ENCODE peak calls at places on chromosomes 16 and 17, in six cellular contexts. I, T, W, M, K and G are unnamed samples.

GRCh38 chr17:69947027-69947759 is 127.8 kb upstream of the KCNJ16 start:
- DNase-seq in I (peak; percentile 69), T (no peak), W (no peak), M (no peak), K (no peak), G (no peak)

GRCh38 chr16:71781741-71782140 is 26.9 kb downstream of the AP1G1 start:
- DNase-seq in I (peak; percentile 72), T (no peak), W (no peak), M (no peak), K (no peak), G (no peak)

GRCh38 chr17:39069114-39069756 is 82.2 kb downstream of the PLXDC1 start:
- DNase-seq in I (peak; percentile 46), T (no peak), W (no peak), M (no peak), K (no peak), G (no peak)

GRCh38 chr16:15452456-15452855 is 18.1 kb downstream of the BMERB1 start:
- DNase-seq in I (no peak), T (no peak), W (no peak), M (no peak), K (no peak), G (no peak)

GRCh38 chr16:4506450-4506849 is 30.3 kb downstream of the HMOX2 start:
- DNase-seq in I (peak; percentile 70), T (peak; percentile 64), W (no peak), M (no peak), K (peak; percentile 26), G (no peak)

GRCh38 chr16:86975445-86975844 is 341.7 kb downstream of the C16orf95 start:
- DNase-seq in I (peak; percentile 98), T (no peak), W (peak; percentile 82), M (no peak), K (no peak), G (no peak)

GRCh38 chr17:38444151-38444550 is 15.9 kb downstream of the ARHGAP23 start:
- DNase-seq in I (peak; percentile 51), T (peak; percentile 64), W (peak; percentile 88), M (peak; percentile 88), K (peak; percentile 31), G (peak; percentile 68)

GRCh38 chr16:5633845-5634440 is 536.3 kb upstream of the EEF2KMT start:
- DNase-seq in I (peak; percentile 8), T (no peak), W (no peak), M (no peak), K (no peak), G (no peak)

GRCh38 chr16:73036074-73036826 is 11.7 kb downstream of the ZFHX3 start:
- DNase-seq in I (no peak), T (no peak), W (no peak), M (no peak), K (no peak), G (no peak)

GRCh38 chr17:44689492-44690217 is at the start of gene CCDC43:
- DNase-seq in I (peak; percentile 92), T (peak; percentile 90), W (peak; percentile 97), M (peak; percentile 98), K (peak; percentile 87), G (peak; percentile 94)

GRCh38 chr16:31508706-31509523 is 724 bp upstream of the RUSF1 start:
- DNase-seq in I (peak; percentile 65), T (no peak), W (no peak), M (no peak), K (no peak), G (no peak)

GRCh38 chr17:82668631-82669099 is 20.4 kb upstream of the WDR45B start:
- DNase-seq in I (peak; percentile 38), T (peak; percentile 65), W (peak; percentile 78), M (peak; percentile 88), K (no peak), G (peak; percentile 74)

GRCh38 chr17:43216369-43216761 is 4.7 kb downstream of the TMEM106A start:
- DNase-seq in I (no peak), T (no peak), W (peak; percentile 27), M (no peak), K (no peak), G (no peak)

GRCh38 chr17:82985973-82986372 is 93.4 kb upstream of the METRNL start:
- DNase-seq in I (peak; percentile 64), T (peak; percentile 29), W (no peak), M (no peak), K (peak; percentile 60), G (peak; percentile 76)

GRCh38 chr16:54402270-54402669 is 115.7 kb upstream of the IRX3 start:
- DNase-seq in I (no peak), T (no peak), W (no peak), M (no peak), K (no peak), G (no peak)

GRCh38 chr16:83940630-83941378 is 12.2 kb upstream of the OSGIN1 start:
- DNase-seq in I (no peak), T (no peak), W (no peak), M (peak; percentile 58), K (no peak), G (no peak)

GRCh38 chr16:83937922-83938875 is 14.8 kb upstream of the OSGIN1 start:
- DNase-seq in I (no peak), T (no peak), W (no peak), M (no peak), K (no peak), G (no peak)

GRCh38 chr16:83942074-83942473 is 11.0 kb upstream of the OSGIN1 start:
- DNase-seq in I (no peak), T (no peak), W (peak; percentile 61), M (no peak), K (no peak), G (no peak)

GRCh38 chr16:83939266-83939856 is 13.7 kb upstream of the OSGIN1 start:
- DNase-seq in I (no peak), T (no peak), W (peak; percentile 64), M (no peak), K (no peak), G (no peak)

DNA sequence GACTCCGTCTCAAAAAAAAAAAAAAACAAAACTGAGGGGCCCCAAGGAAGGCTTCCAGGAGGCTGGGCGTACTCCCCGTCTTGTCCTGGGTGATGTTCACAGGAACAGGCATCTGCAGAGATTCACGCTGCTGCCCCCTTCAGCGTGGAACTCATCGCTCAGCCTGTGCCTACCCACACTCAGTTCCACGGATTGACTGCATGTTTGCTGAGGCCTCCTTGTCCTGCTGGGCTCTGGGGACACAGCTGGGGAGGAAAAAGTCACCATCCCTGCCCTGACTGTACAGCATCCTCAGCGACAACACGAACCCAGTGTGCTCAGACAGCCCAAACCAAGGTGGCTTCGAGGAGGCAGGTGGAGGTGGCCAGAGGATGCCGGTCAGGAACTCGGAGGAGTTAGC is 12.9 kb upstream of the OSGIN1 start:
- DNase-seq in I (no peak), T (no peak), W (no peak), M (no peak), K (no peak), G (no peak)
- H3K4me1 ChIP-seq in I (no peaks in the 10 kb centered on the region), T (peaks cover 7% of the 10 kb centered on the region), W (no peaks in the 10 kb centered on the region), M (no peaks in the 10 kb centered on the region), K (no peaks in the 10 kb centered on the region), G (peaks cover 2% of the 10 kb centered on the region)

DNA sequence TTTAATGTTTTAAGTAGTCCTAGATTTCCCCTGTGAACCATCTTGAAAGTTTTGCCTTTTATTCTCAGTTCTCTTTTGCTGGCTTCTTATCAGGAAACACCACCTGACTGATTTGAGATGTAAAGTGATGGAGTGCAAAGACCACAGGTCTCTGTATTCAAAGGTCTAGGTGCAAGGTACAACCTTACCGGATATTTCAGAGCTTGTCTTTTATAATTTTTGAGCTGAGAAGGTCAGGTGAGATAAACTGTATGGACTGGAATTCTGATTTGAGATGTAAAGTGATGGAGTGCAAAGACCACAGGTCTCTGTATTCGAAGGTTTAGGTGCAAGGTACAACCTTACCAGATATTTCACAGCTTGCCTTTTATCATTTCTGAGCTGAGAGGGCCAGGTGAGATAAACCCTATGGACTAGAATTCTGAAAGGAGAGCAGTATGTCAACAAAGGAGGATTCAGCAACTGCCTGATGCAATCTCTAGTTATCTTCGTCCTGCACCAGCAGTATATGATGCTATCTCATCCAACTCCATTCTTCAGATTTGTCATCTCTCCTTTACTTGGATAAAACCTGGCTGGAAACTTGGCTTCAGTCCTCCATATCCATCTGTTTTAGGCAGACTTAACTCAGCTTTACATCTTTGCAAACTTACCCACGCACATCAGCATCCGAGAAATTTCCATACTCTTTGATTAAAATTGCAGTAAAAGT is 64.3 kb downstream of the CENPV start:
- DNase-seq in I (no peak), T (no peak), W (no peak), M (no peak), K (no peak), G (no peak)
- H3K4me1 ChIP-seq in I (peaks cover 23% of the 10 kb centered on the region), T (peaks cover 8% of the 10 kb centered on the region), W (no peaks in the 10 kb centered on the region), M (peaks cover 27% of the 10 kb centered on the region), K (peaks cover 50% of the 10 kb centered on the region), G (peaks cover 55% of the 10 kb centered on the region)

GRCh38 chr17:57881783-57882291 is 32.0 kb upstream of the MRPS23 start:
- DNase-seq in I (peak; percentile 23), T (no peak), W (no peak), M (peak; percentile 49), K (no peak), G (peak; percentile 50)

GRCh38 chr17:57877803-57878202 is 28.0 kb upstream of the MRPS23 start:
- DNase-seq in I (peak; percentile 28), T (no peak), W (no peak), M (no peak), K (no peak), G (peak; percentile 12)

GRCh38 chr17:57880086-57880456 is 30.2 kb upstream of the MRPS23 start:
- DNase-seq in I (no peak), T (no peak), W (no peak), M (no peak), K (no peak), G (no peak)

GRCh38 chr17:57879437-57880085 is 29.7 kb upstream of the MRPS23 start:
- DNase-seq in I (no peak), T (no peak), W (no peak), M (peak; percentile 45), K (no peak), G (no peak)

DNA sequence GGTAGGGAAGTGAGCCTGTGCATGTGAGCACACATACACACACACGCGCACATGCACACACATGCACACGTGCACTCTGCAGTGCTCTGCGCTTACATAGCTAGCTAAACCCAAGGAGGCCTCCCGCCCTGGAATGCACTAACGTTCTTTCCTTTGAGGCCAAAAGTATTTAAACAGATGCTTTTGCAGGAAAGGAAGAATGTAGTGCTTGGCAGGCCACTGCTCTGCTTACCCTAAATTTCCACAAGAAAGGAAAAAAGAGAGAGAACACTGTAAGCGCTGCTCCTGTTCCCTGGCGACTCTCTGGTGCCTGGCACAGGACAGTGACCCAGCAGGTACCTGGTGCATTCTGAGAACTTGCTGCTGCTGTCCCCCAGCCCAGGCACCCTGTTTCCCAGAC is 31.3 kb upstream of the MRPS23 start:
- DNase-seq in I (peak; percentile 95), T (no peak), W (no peak), M (peak; percentile 22), K (no peak), G (peak; percentile 44)
- H3K4me1 ChIP-seq in I (peaks cover 38% of the 10 kb centered on the region), T (peaks cover 7% of the 10 kb centered on the region), W (no peaks in the 10 kb centered on the region), M (peaks cover 10% of the 10 kb centered on the region), K (peaks cover 4% of the 10 kb centered on the region), G (peaks cover 3% of the 10 kb centered on the region)

DNA sequence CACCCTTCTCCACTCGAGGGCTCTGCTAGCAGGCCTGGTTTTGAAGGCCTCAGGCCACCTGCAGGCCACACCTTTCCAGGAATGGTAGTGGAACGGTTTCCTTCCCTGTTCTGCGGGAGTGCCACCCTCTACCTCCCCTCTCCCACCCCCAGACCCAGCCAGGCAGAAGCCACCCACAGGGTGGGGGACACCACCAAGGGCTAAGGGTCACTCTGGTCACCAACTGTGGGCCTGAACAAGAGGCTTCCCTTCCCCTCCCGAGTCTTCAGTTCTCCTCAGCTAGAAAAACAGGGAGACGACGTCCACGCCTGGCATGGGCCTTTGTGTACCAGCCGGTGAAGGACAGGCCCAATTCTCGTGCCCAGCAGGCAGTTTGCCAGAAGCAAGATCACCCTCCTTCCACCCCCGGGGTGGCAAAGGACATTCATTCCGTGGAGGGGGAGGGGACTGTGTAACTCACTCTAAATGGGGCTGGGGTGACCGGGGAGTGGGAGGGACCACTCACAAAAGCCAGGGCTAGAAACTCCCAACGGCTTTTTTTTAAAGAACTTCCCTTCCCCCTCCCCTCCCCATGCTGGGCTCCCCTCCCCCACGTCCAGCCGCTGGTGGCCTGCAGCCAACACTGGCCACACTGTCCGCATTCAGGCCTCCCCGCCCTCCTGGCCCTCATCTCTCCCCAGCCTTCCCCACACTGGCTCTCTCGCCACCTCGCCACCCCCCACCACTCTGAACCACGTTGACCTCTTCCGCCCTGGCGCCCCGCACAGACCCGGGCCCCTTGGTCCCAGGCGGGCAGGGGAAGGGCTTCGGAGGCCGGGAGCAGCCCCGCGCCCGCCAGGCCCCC is 7.7 kb downstream of the CBX4 start:
- DNase-seq in I (no peak), T (peak; percentile 75), W (peak; percentile 86), M (peak; percentile 84), K (no peak), G (peak; percentile 59)
- H3K4me1 ChIP-seq in I (peaks cover 8% of the 10 kb centered on the region), T (peaks cover 41% of the 10 kb centered on the region), W (no peaks in the 10 kb centered on the region), M (peaks cover 25% of the 10 kb centered on the region), K (peaks cover 27% of the 10 kb centered on the region), G (peaks cover 45% of the 10 kb centered on the region)